ENCODE peak calls at places on chromosomes 2 and 18, in five cellular contexts. M is posterior cingulate gyrus, C is MCF 10A, T is amniotic stem cell, X is NCI-H1417. E is an unnamed sample.

GRCh38 chr2:1010373-1011017 is 59.8 kb downstream of the SNTG2 start:
- DNase-seq in M (no peak), C (no peak), T (no peak), X (peak), E (no peak)

GRCh38 chr2:188811522-188811921 is 162.7 kb upstream of the COL3A1 start:
- DNase-seq in M (no peak), C (peak), T (no peak), X (no peak), E (no peak)

GRCh38 chr2:159807183-159808037 is 9.4 kb upstream of the CD302 start:
- DNase-seq in M (peak), C (peak), T (no peak), X (peak), E (no peak)

GRCh38 chr2:1227289-1227900 is 185.9 kb upstream of the TPO start:
- DNase-seq in M (no peak), C (no peak), T (no peak), X (peak), E (peak)

GRCh38 chr2:78780864-78781583 is 244.5 kb upstream of the REG3G start:
- DNase-seq in M (no peak), C (no peak), T (no peak), X (no peak), E (no peak)

GRCh38 chr2:181165199-181165868 is 184.9 kb downstream of the UBE2E3 start:
- DNase-seq in M (no peak), C (no peak), T (no peak), X (no peak), E (no peak)

GRCh38 chr2:10750610-10751009 is 29.2 kb downstream of the ATP6V1C2 start:
- DNase-seq in M (no peak), C (no peak), T (no peak), X (no peak), E (no peak)

GRCh38 chr2:204074434-204074833 is 137.9 kb downstream of the ICOS start:
- DNase-seq in M (no peak), C (no peak), T (no peak), X (no peak), E (no peak)

GRCh38 chr2:124530203-124530602 is 505.1 kb downstream of the CNTNAP5 start:
- DNase-seq in M (no peak), C (peak), T (no peak), X (no peak), E (no peak)

GRCh38 chr2:138777996-138778395 is 2.2 kb downstream of the NXPH2 start:
- DNase-seq in M (no peak), C (no peak), T (no peak), X (no peak), E (peak)

GRCh38 chr2:33344230-33344629 is 132.2 kb upstream of the RASGRP3 start:
- DNase-seq in M (no peak), C (no peak), T (no peak), X (no peak), E (no peak)

GRCh38 chr2:26615336-26616031 is 25.7 kb downstream of the CIB4 start:
- DNase-seq in M (no peak), C (peak), T (no peak), X (no peak), E (peak)

GRCh38 chr2:230935132-230935435 is 10.0 kb upstream of the GPR55 start:
- DNase-seq in M (no peak), C (no peak), T (no peak), X (no peak), E (no peak)

GRCh38 chr18:49006641-49007136 is 55.9 kb upstream of the SMAD7 start:
- DNase-seq in M (no peak), C (peak), T (no peak), X (no peak), E (no peak)

GRCh38 chr2:124264496-124265160 is 239.5 kb downstream of the CNTNAP5 start:
- DNase-seq in M (no peak), C (no peak), T (no peak), X (no peak), E (no peak)

E was measured in SJSA1.